ENCODE peak calls at places on chromosomes 11 and 22, in six cellular contexts. F is sigmoid colon, R is transverse colon, J is choroid plexus epithelial cell, A is left ventricle myocardium inferior, H is fibroblast of lung. Y is an unnamed sample.

GRCh38 chr11:21415566-21415965 is 746.2 kb downstream of the NELL1 start:
- DNase-seq in H (no peak), R (no peak), J (no peak), F (no peak), A (no peak), Y (no peak)

GRCh38 chr22:45549739-45550138 is 47.1 kb downstream of the FBLN1 start:
- DNase-seq in R (no peak), A (no peak), H (no peak), F (no peak), J (no peak), Y (no peak)

GRCh38 chr11:64206457-64207246 is at the start of gene FERMT3:
- DNase-seq in A (peak; percentile 72), F (no peak), H (no peak), J (no peak), R (peak; percentile 90), Y (no peak)

GRCh38 chr11:69156673-69157155 is 979 bp downstream of the SMIM38 start:
- DNase-seq in J (peak; percentile 50), F (no peak), H (peak; percentile 22), R (no peak), A (no peak), Y (no peak)

GRCh38 chr22:27988704-27989103 is 69.6 kb upstream of the PITPNB start:
- DNase-seq in R (no peak), F (no peak), J (no peak), H (no peak), A (no peak), Y (no peak)

GRCh38 chr11:50379484-50379883 is 346.8 kb downstream of the OR4C45 start:
- DNase-seq in J (no peak), R (no peak), A (no peak), H (no peak), F (no peak), Y (no peak)

GRCh38 chr11:63910605-63911195 is 6.3 kb downstream of the RCOR2 start:
- DNase-seq in F (no peak), A (no peak), R (no peak), J (no peak), H (no peak), Y (no peak)

GRCh38 chr11:104870910-104871309 is 27.4 kb downstream of the CASP12 start:
- DNase-seq in J (peak; percentile 59), R (no peak), H (peak; percentile 83), A (no peak), F (no peak), Y (no peak)

GRCh38 chr11:10474551-10474950 is 19.5 kb downstream of the AMPD3 start:
- DNase-seq in H (no peak), F (no peak), J (no peak), A (no peak), R (no peak), Y (no peak)

GRCh38 chr11:6862961-6863360 is at the start of gene OR10A2:
- DNase-seq in R (no peak), H (no peak), F (no peak), J (peak; percentile 12), A (no peak), Y (no peak)

GRCh38 chr11:106706355-106706754 is 311.9 kb downstream of the GUCY1A2 start:
- DNase-seq in J (peak; percentile 83), A (no peak), H (peak; percentile 86), R (no peak), F (no peak), Y (peak; percentile 52)

GRCh38 chr22:30655532-30655931 is 12.1 kb downstream of the DUSP18 start:
- DNase-seq in R (no peak), H (no peak), J (peak; percentile 5), A (no peak), F (no peak), Y (no peak)

GRCh38 chr11:110176366-110177056 is 83.3 kb downstream of the ZC3H12C start:
- DNase-seq in H (peak; percentile 20), F (no peak), R (no peak), A (no peak), J (peak; percentile 64), Y (no peak)

GRCh38 chr11:94597896-94598295 is 30.7 kb downstream of the PIWIL4 start:
- DNase-seq in R (no peak), J (peak; percentile 83), H (peak; percentile 4), F (no peak), A (no peak), Y (no peak)

GRCh38 chr22:37154925-37155712 is 5.4 kb upstream of the IL2RB start:
- DNase-seq in H (no peak), F (no peak), R (no peak), J (peak; percentile 27), A (no peak), Y (no peak)

GRCh38 chr22:49201046-49201970 is 626.4 kb downstream of the BRD1 start:
- DNase-seq in H (no peak), F (peak; percentile 32), J (no peak), R (no peak), A (no peak), Y (no peak)

GRCh38 chr11:77374611-77375031 is 73.1 kb upstream of the GDPD4 start:
- DNase-seq in R (peak; percentile 16), A (no peak), J (peak; percentile 26), F (no peak), H (peak; percentile 61), Y (no peak)

GRCh38 chr11:121418625-121419114 is 33.4 kb upstream of the SORL1 start:
- DNase-seq in J (no peak), F (no peak), R (peak; percentile 36), A (no peak), H (no peak), Y (no peak)

GRCh38 chr11:47464479-47464878 is 15.5 kb upstream of the RAPSN start:
- DNase-seq in J (peak; percentile 46), F (peak; percentile 8), H (peak; percentile 57), A (no peak), R (no peak), Y (no peak)

GRCh38 chr11:44376423-44376822 is 66.5 kb upstream of the ALX4 start:
- DNase-seq in H (no peak), R (no peak), A (no peak), J (no peak), F (no peak), Y (no peak)

GRCh38 chr22:10778296-10778814 is 4749.6 kb upstream of the OR11H1 start:
- DNase-seq in H (no peak), R (no peak), F (no peak), A (no peak), J (no peak), Y (no peak)

GRCh38 chr11:2355000-2355644 is 22.0 kb upstream of the CD81 start:
- DNase-seq in F (no peak), H (peak; percentile 14), J (peak; percentile 68), R (no peak), A (no peak), Y (no peak)

GRCh38 chr11:70736461-70736860 is 338.1 kb downstream of the CTTN start:
- DNase-seq in F (no peak), J (no peak), A (no peak), H (no peak), R (no peak), Y (no peak)

DNA sequence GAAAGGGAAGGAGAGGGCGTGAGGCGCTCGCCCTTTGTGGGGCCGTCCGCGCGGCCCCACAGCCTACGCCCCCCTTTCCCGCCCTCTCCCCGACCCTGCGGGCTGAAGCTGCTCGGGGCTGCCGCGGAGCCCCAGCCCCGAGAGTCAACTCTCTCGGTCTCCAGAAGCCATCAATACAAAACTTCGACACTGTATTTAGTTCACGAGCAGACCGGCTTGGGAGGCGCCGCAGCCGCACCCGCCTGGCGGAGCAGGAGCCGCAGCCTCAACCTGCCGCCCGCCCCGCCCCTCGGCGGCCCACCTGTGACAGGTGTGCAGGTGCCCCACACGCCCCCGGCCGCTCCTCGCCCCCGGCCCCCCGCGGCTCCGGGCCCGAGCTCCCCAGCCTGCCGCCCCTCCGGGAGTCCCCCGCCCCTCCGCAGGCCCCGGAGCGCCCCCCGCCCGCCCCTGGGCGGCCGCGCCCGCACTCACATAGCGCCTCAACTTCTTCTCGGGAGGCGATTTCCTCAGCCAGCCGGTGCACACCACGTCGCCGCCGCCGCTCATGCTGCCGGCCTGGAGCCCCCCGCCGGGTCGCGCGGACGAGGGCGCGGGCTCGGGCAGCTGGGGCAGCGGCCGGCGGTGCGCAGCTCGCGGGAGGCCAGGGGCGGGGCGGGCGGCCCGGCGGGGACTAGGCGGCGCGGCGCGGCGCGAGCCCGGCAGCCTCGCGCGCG is at the start of gene GAB2:
- DNase-seq in R (peak; percentile 66), F (no peak), J (no peak), A (no peak), H (no peak), Y (no peak)
- TF ChIP-seq CTCF in R (no peak), F (no peak), J (no peak), A (no peak), H (no peak), Y (no peak)

GRCh38 chr11:67364783-67365525 is 8.4 kb downstream of the CLCF1 start:
- DNase-seq in R (no peak), H (no peak), F (no peak), J (no peak), A (no peak), Y (no peak)

GRCh38 chr11:67367014-67367835 is 6.2 kb downstream of the CLCF1 start:
- DNase-seq in F (no peak), A (no peak), R (peak; percentile 40), H (peak; percentile 62), J (no peak), Y (no peak)

GRCh38 chr11:67367836-67368227 is 5.6 kb downstream of the CLCF1 start:
- DNase-seq in A (no peak), J (no peak), R (no peak), F (no peak), H (no peak), Y (no peak)

GRCh38 chr11:67365756-67366384 is 7.5 kb downstream of the CLCF1 start:
- DNase-seq in R (no peak), A (no peak), H (no peak), F (no peak), J (no peak), Y (no peak)

GRCh38 chr11:67366546-67366945 is 6.9 kb downstream of the CLCF1 start:
- DNase-seq in R (no peak), J (no peak), F (peak; percentile 89), A (no peak), H (no peak), Y (no peak)
- H3K4me3 ChIP-seq in R (peak overlapping the region; percentile 4), J (no peak overlapping the region), F (no peak overlapping the region), A (no peak overlapping the region), H (no peak overlapping the region), Y (no peak overlapping the region)

DNA sequence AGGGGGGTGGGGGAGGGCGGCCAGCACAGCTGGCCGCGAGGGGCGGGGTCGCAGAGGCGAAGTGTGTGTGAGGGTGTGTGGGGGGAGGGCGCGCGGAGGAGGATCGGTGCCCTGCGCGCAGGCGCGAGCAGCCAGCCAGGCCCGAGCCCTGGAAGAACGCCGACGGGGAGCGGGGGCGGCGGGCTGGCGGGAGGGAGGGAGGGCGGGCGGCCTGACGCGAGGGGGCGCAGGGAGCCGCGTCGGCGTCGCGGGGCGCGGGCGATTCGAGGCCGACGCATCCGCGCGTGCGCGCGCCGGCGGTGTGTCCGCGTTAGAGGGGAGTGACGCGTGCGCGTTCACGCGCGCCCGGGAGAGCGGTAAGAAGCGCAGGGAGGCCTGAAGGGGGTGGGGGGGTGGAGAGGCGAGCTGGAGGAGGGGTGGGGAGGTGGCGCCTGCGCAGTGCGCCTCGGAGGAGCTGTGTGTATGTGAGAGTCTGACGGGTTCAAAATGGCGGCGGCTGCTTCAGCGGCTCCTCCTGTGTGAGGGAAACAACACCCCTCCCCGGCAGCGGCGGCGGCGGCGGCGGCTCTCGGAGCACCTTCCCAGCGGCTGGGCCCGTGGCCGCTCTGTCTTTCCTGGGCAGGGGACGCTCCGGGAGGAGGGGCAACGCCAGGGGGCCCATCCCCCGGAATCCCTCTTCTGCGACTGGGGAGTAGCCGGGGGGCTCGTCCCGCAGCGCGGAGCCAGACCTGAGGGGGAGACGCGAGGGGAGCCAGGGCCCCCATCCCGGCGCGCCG is at the start of gene KDM2A:
- DNase-seq in R (peak; percentile 99), J (peak; percentile 99), F (peak; percentile 100), A (peak; percentile 99), H (peak; percentile 98), Y (peak; percentile 45)
- TF ChIP-seq CTCF in R (peak; percentile 22), J (no peak), F (no peak), A (peak; percentile 42), H (no peak), Y (no peak)

GRCh38 chr22:36027579-36027959 is 1.1 kb downstream of the RBFOX2 start:
- DNase-seq in F (peak; percentile 67), R (peak; percentile 14), J (no peak), H (no peak), A (no peak), Y (no peak)
- H3K4me3 ChIP-seq in F (peak overlapping the region; percentile 64), R (peak overlapping the region; percentile 92), J (peak overlapping the region; percentile 84), H (peak overlapping the region; percentile 85), A (peak overlapping the region; percentile 90), Y (peak overlapping the region; percentile 71)

Y was measured in epithelial cell of proximal tubule.